ENCODE peak calls at places on chromosomes 1 and 21, in five cellular contexts. J, F, N, T and G are unnamed samples.

GRCh38 chr1:183281039-183281438 is 95.0 kb downstream of the LAMC2 start:
- DNase-seq in T (peak), N (no peak), F (peak), J (peak), G (no peak)

GRCh38 chr1:229714964-229715603 is 89.0 kb downstream of the URB2 start:
- DNase-seq in T (peak), J (no peak), N (peak), F (peak), G (peak)

GRCh38 chr1:156241311-156241811 is 623 bp upstream of the BGLAP start:
- DNase-seq in N (no peak), F (no peak), T (no peak), J (peak), G (no peak)

GRCh38 chr1:58477390-58477789 is 69.1 kb downstream of the OMA1 start:
- DNase-seq in T (no peak), F (no peak), J (no peak), N (peak), G (no peak)

GRCh38 chr21:17783816-17784598 is 35.1 kb downstream of the C21orf91 start:
- DNase-seq in T (no peak), F (no peak), N (no peak), J (no peak), G (no peak)

GRCh38 chr1:51906306-51907078 is 28.0 kb upstream of the NRDC start:
- DNase-seq in T (no peak), J (no peak), F (no peak), N (no peak), G (no peak)

GRCh38 chr1:47794530-47794929 is 202.7 kb downstream of the TRABD2B start:
- DNase-seq in F (no peak), N (no peak), J (no peak), T (no peak), G (no peak)

GRCh38 chr1:167669209-167670139 is 39.4 kb downstream of the RCSD1 start:
- DNase-seq in F (no peak), T (no peak), N (peak), J (no peak), G (no peak)

GRCh38 chr1:170669036-170669435 is 5.1 kb downstream of the PRRX1 start:
- DNase-seq in N (peak), F (no peak), T (no peak), J (no peak), G (no peak)

GRCh38 chr1:39788758-39789570 is at the start of gene BMP8B:
- DNase-seq in F (no peak), J (peak), T (peak), N (peak), G (peak)

GRCh38 chr1:58858344-58858673 is 74.5 kb upstream of the JUN start:
- DNase-seq in F (no peak), J (peak), N (no peak), T (no peak), G (no peak)

GRCh38 chr1:115469703-115470476 is 131.8 kb upstream of the NGF start:
- DNase-seq in T (peak), J (no peak), F (no peak), N (peak), G (peak)

GRCh38 chr1:100767176-100767876 is 47.8 kb downstream of the VCAM1 start:
- DNase-seq in F (no peak), N (no peak), J (peak), T (no peak), G (no peak)

GRCh38 chr1:56063461-56063860 is 515.9 kb downstream of the PLPP3 start:
- DNase-seq in F (no peak), T (no peak), J (no peak), N (no peak), G (no peak)

GRCh38 chr1:225654277-225654597 is 1.3 kb upstream of the ENAH start:
- DNase-seq in F (no peak), T (no peak), J (no peak), N (no peak), G (peak)

GRCh38 chr1:26234644-26235384 is 814 bp downstream of the CEP85 start:
- DNase-seq in J (no peak), T (no peak), N (peak), F (no peak), G (peak)

GRCh38 chr1:240320645-240321044 is 229.0 kb downstream of the FMN2 start:
- DNase-seq in N (peak), T (no peak), J (no peak), F (no peak), G (no peak)

GRCh38 chr1:14970115-14970798 is 183.3 kb upstream of the TMEM51 start:
- DNase-seq in N (peak), J (no peak), T (peak), F (peak), G (peak)

GRCh38 chr1:240027059-240027462 is 64.6 kb upstream of the FMN2 start:
- DNase-seq in J (peak), T (no peak), N (peak), F (peak), G (peak)

GRCh38 chr1:184395370-184395769 is 8.5 kb downstream of the C1orf21 start:
- DNase-seq in F (no peak), T (no peak), N (no peak), J (no peak), G (no peak)